ENCODE peak calls at places on chromosomes 5 and 9, in eight cellular contexts. C is activated T-cell treated with anti-CD3 and anti-CD28 coated beads for 48 hours; X is activated naive CD4-positive, alpha-beta T cell; M is renal cortical epithelial cell; S is ovary; I is GM03348; Q is CD8-positive, alpha-beta memory T cell; N is Right ventricle myocardium superior. J is an unnamed sample.
A peak's percentile ranks its signal among the peaks of the same experiment; 100 is the strongest.

GRCh38 chr9:113468716-113469448 is 5.4 kb downstream of the RGS3 start:
- DNase-seq in C (no peak), X (no peak), M (peak; percentile 68), S (no peak), I (peak; percentile 13), Q (no peak), N (no peak), J (no peak)

GRCh38 chr5:96648598-96648997 is 13.6 kb upstream of the CAST start:
- DNase-seq in C (no peak), X (no peak), M (no peak), S (no peak), I (no peak), Q (no peak), N (no peak), J (no peak)

GRCh38 chr5:157215143-157215825 is 34.6 kb downstream of the ITK start:
- DNase-seq in C (no peak), X (no peak), M (no peak), S (no peak), I (no peak), Q (peak; percentile 23), N (no peak), J (no peak)

GRCh38 chr5:171965740-171966139 is 40.7 kb downstream of the FBXW11 start:
- DNase-seq in C (peak; percentile 26), X (no peak), M (no peak), S (no peak), I (no peak), Q (no peak), N (no peak), J (no peak)

GRCh38 chr5:172450861-172451695 is 3.2 kb downstream of the SH3PXD2B start:
- DNase-seq in C (peak; percentile 42), X (no peak), M (no peak), S (no peak), I (peak; percentile 69), Q (peak; percentile 18), N (no peak), J (no peak)

GRCh38 chr9:137049544-137050449 is 3.8 kb upstream of the NPDC1 start:
- DNase-seq in C (peak; percentile 67), X (peak; percentile 26), M (no peak), S (no peak), I (peak; percentile 71), Q (peak; percentile 42), N (no peak), J (no peak)

GRCh38 chr5:10699281-10699874 is 61.7 kb downstream of the DAP start:
- DNase-seq in C (no peak), X (no peak), M (no peak), S (no peak), I (no peak), Q (no peak), N (no peak), J (no peak)

GRCh38 chr9:36679710-36680109 is 107.0 kb downstream of the MELK start:
- DNase-seq in C (no peak), X (no peak), M (no peak), S (no peak), I (no peak), Q (no peak), N (no peak), J (no peak)

GRCh38 chr5:117149312-117149711 is 574.7 kb upstream of the SEMA6A start:
- DNase-seq in C (no peak), X (no peak), M (no peak), S (no peak), I (no peak), Q (no peak), N (no peak), J (no peak)

GRCh38 chr9:106916491-106917235 is 53.7 kb downstream of the ZNF462 start:
- DNase-seq in C (no peak), X (no peak), M (peak; percentile 97), S (peak; percentile 31), I (peak; percentile 63), Q (no peak), N (no peak), J (no peak)

GRCh38 chr5:157748740-157749461 is 5.4 kb downstream of the LSM11 start:
- DNase-seq in C (no peak), X (no peak), M (no peak), S (no peak), I (peak; percentile 86), Q (no peak), N (no peak), J (no peak)

GRCh38 chr9:70865471-70865870 is 255.9 kb downstream of the TRPM3 start:
- DNase-seq in C (no peak), X (no peak), M (peak; percentile 37), S (no peak), I (no peak), Q (no peak), N (no peak), J (no peak)

GRCh38 chr9:124527781-124528180 is 20.6 kb upstream of the NR5A1 start:
- DNase-seq in C (no peak), X (no peak), M (peak; percentile 51), S (no peak), I (no peak), Q (no peak), N (no peak), J (no peak)

GRCh38 chr5:104297076-104297475 is 734.5 kb upstream of the NUDT12 start:
- DNase-seq in C (no peak), X (no peak), M (peak; percentile 1), S (no peak), I (no peak), Q (no peak), N (no peak), J (no peak)

GRCh38 chr5:180370861-180371641 is 17.9 kb upstream of the GFPT2 start:
- DNase-seq in C (no peak), X (no peak), M (no peak), S (no peak), I (peak; percentile 39), Q (no peak), N (peak; percentile 65), J (no peak)